ENCODE peak calls at places on chromosomes 3 and 15, in six cellular contexts. S is HuH-7.5; U is T-helper 9 cell; C is activated CD4-positive, alpha-beta T cell treated with anti-CD3 and anti-CD28 coated beads for 1 hour; I is progenitor cell of endocrine pancreas; Z is neuronal stem cell. Y is an unnamed sample.

GRCh38 chr15:45200001-45200798 is 12.4 kb upstream of the SHF start:
- DNase-seq in U (peak), I (peak), C (peak), Z (peak), S (no peak), Y (peak)

GRCh38 chr3:52443268-52443610 is 1.7 kb downstream of the SEMA3G start:
- DNase-seq in S (no peak), C (no peak), Z (no peak), U (no peak), I (no peak), Y (no peak)

GRCh38 chr15:67138946-67139855 is 73.8 kb downstream of the SMAD3 start:
- DNase-seq in I (no peak), Z (no peak), U (no peak), C (no peak), S (no peak), Y (no peak)

GRCh38 chr15:59124261-59124660 is 19.3 kb downstream of the CCNB2 start:
- DNase-seq in U (no peak), S (no peak), I (no peak), C (no peak), Z (no peak), Y (no peak)

GRCh38 chr15:64702816-64703631 is 72.4 kb downstream of the RBPMS2 start:
- DNase-seq in S (peak), I (peak), U (peak), Z (peak), C (peak), Y (peak)

GRCh38 chr3:66228707-66229106 is 7.9 kb downstream of the SLC25A26 start:
- DNase-seq in C (no peak), S (no peak), Z (no peak), I (no peak), U (no peak), Y (no peak)

GRCh38 chr15:45184562-45185041 is 3.2 kb downstream of the SHF start:
- DNase-seq in Z (no peak), U (no peak), C (no peak), S (no peak), I (no peak), Y (no peak)

GRCh38 chr3:146159616-146160232 is 1.3 kb downstream of the PLOD2 start:
- DNase-seq in Z (no peak), U (no peak), I (no peak), C (no peak), S (no peak), Y (no peak)

GRCh38 chr3:29268651-29269050 is 12.2 kb upstream of the RBMS3 start:
- DNase-seq in I (no peak), U (no peak), C (no peak), S (no peak), Z (no peak), Y (no peak)

GRCh38 chr3:78666458-78666800 is 1101.4 kb downstream of the ROBO1 start:
- DNase-seq in U (no peak), Z (no peak), I (no peak), S (no peak), C (no peak), Y (no peak)

Y was measured in T-cell.